ENCODE peak calls at places on chromosomes 4 and X, in five cellular contexts. I, E, Y, J and Q are unnamed samples.
A peak's percentile ranks its signal among the peaks of the same experiment; 100 is the strongest.

GRCh38 chr4:179415016-179415841 is 1973.0 kb upstream of the AGA start:
- DNase-seq in I (no peak), E (no peak), Y (no peak), J (no peak), Q (peak; percentile 13)

GRCh38 chrX:45505214-45505613 is 304.5 kb upstream of the DIPK2B start:
- DNase-seq in I (peak; percentile 33), E (no peak), Y (no peak), J (no peak), Q (peak; percentile 77)

GRCh38 chrX:54043696-54044125 is 562 bp downstream of the PHF8 start:
- DNase-seq in I (peak; percentile 44), E (no peak), Y (peak; percentile 64), J (peak; percentile 36), Q (no peak)

GRCh38 chr4:10096201-10096975 is 20.2 kb downstream of the WDR1 start:
- DNase-seq in I (peak; percentile 88), E (peak; percentile 83), Y (peak; percentile 88), J (peak; percentile 60), Q (peak; percentile 96)

GRCh38 chrX:74492720-74493201 is 71.5 kb downstream of the SLC16A2 start:
- DNase-seq in I (no peak), E (no peak), Y (no peak), J (no peak), Q (no peak)

GRCh38 chr4:129708776-129709175 is 612.8 kb downstream of the C4orf33 start:
- DNase-seq in I (no peak), E (no peak), Y (no peak), J (no peak), Q (no peak)

GRCh38 chr4:5561286-5561685 is 147.1 kb downstream of the EVC2 start:
- DNase-seq in I (no peak), E (no peak), Y (no peak), J (no peak), Q (no peak)

GRCh38 chr4:58600290-58600689 is 1490.1 kb upstream of the IGFBP7 start:
- DNase-seq in I (no peak), E (no peak), Y (no peak), J (no peak), Q (no peak)

GRCh38 chrX:113868169-113868568 is 715.7 kb upstream of the HTR2C start:
- DNase-seq in I (peak; percentile 5), E (no peak), Y (no peak), J (no peak), Q (no peak)

GRCh38 chrX:69024931-69025330 is 140.3 kb downstream of the PJA1 start:
- DNase-seq in I (peak; percentile 88), E (peak; percentile 79), Y (peak; percentile 76), J (peak; percentile 74), Q (peak; percentile 41)

GRCh38 chr4:1204828-1205591 is 32.6 kb upstream of the SPON2 start:
- DNase-seq in I (no peak), E (peak; percentile 93), Y (peak; percentile 88), J (peak; percentile 91), Q (no peak)

GRCh38 chr4:4991541-4992099 is 27.6 kb downstream of the CYTL1 start:
- DNase-seq in I (no peak), E (no peak), Y (no peak), J (no peak), Q (peak; percentile 3)

GRCh38 chr4:145935253-145936141 is 3.1 kb downstream of the ZNF827 start:
- DNase-seq in I (peak; percentile 51), E (peak; percentile 64), Y (peak; percentile 64), J (peak; percentile 65), Q (no peak)

GRCh38 chr4:32789026-32789608 is 2068.9 kb downstream of the PCDH7 start:
- DNase-seq in I (peak; percentile 88), E (no peak), Y (no peak), J (no peak), Q (peak; percentile 69)

GRCh38 chr4:536351-536972 is 37.5 kb downstream of the PIGG start:
- DNase-seq in I (no peak), E (no peak), Y (peak; percentile 39), J (no peak), Q (no peak)

GRCh38 chr4:138560448-138560847 is 318.3 kb upstream of the SLC7A11 start:
- DNase-seq in I (no peak), E (no peak), Y (no peak), J (no peak), Q (no peak)

GRCh38 chrX:18898091-18898490 is 85.8 kb downstream of the PHKA2 start:
- DNase-seq in I (no peak), E (no peak), Y (no peak), J (no peak), Q (no peak)

GRCh38 chr4:181604546-181604945 is 638.7 kb upstream of the TENM3 start:
- DNase-seq in I (no peak), E (no peak), Y (no peak), J (no peak), Q (no peak)

GRCh38 chr4:103076777-103077347 is 301 bp upstream of the SLC9B2 start:
- DNase-seq in I (no peak), E (no peak), Y (no peak), J (no peak), Q (no peak)

GRCh38 chr4:70651864-70652506 is 14.3 kb downstream of the JCHAIN start:
- DNase-seq in I (peak; percentile 55), E (no peak), Y (no peak), J (no peak), Q (peak; percentile 52)

GRCh38 chr4:167934216-167934615 is 158.1 kb upstream of the ANXA10 start:
- DNase-seq in I (no peak), E (no peak), Y (no peak), J (no peak), Q (no peak)

GRCh38 chrX:109760241-109760921 is 27.3 kb upstream of the ACSL4 start:
- DNase-seq in I (no peak), E (no peak), Y (no peak), J (no peak), Q (no peak)

GRCh38 chr4:112153222-112153791 is 8.1 kb downstream of the FAM241A start:
- DNase-seq in I (no peak), E (no peak), Y (no peak), J (no peak), Q (no peak)

GRCh38 chrX:11374570-11374969 is 81.4 kb downstream of the AMELX start:
- DNase-seq in I (no peak), E (no peak), Y (no peak), J (no peak), Q (no peak)

GRCh38 chr4:1511441-1512041 is 105.3 kb upstream of the NKX1-1 start:
- DNase-seq in I (peak; percentile 18), E (peak; percentile 53), Y (no peak), J (peak; percentile 30), Q (peak; percentile 21)

GRCh38 chr4:185682236-185682635 is 129.8 kb downstream of the SORBS2 start:
- DNase-seq in I (peak; percentile 20), E (no peak), Y (no peak), J (no peak), Q (peak; percentile 65)

GRCh38 chrX:21590012-21590776 is 67.9 kb downstream of the KLHL34 start:
- DNase-seq in I (no peak), E (no peak), Y (no peak), J (no peak), Q (no peak)

GRCh38 chr4:163600731-163601130 is 106.2 kb downstream of the TMA16 start:
- DNase-seq in I (no peak), E (no peak), Y (no peak), J (no peak), Q (no peak)

GRCh38 chr4:184887333-184887732 is 61.6 kb upstream of the ACSL1 start:
- DNase-seq in I (no peak), E (no peak), Y (no peak), J (no peak), Q (no peak)

GRCh38 chr4:113564493-113564892 is 197.0 kb downstream of the CAMK2D start:
- DNase-seq in I (no peak), E (no peak), Y (no peak), J (no peak), Q (no peak)

GRCh38 chrX:115229337-115229991 is 4.4 kb downstream of the LRCH2 start:
- DNase-seq in I (no peak), E (no peak), Y (no peak), J (no peak), Q (no peak)

GRCh38 chrX:115233497-115234219 is at the start of gene LRCH2:
- DNase-seq in I (peak; percentile 58), E (peak; percentile 38), Y (no peak), J (peak; percentile 24), Q (peak; percentile 46)

GRCh38 chrX:115232933-115233496 is 881 bp downstream of the LRCH2 start:
- DNase-seq in I (peak; percentile 2), E (no peak), Y (no peak), J (no peak), Q (peak; percentile 1)

DNA sequence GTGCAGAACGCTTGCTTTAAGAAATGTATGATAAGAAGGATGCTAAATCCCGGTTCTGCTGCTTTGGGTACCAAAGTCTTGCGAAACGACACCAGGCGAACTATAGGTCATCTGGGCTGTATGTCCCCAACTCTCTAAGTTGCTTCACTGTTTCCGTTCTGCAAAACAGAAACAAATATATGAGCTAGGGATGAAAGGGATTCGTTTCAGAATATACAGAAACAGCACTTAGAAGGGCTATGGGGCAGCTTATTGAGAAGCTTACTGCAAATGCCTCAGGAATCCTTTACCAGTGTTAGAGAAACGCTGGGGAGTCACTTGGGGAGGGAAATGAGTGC is 293 bp upstream of the LRCH2 start:
- DNase-seq in I (no peak), E (no peak), Y (no peak), J (no peak), Q (peak; percentile 11)
- H3K4me3 ChIP-seq in I (peak overlapping the region; percentile 54), E (no peak overlapping the region), Y (peak overlapping the region; percentile 30), J (no peak overlapping the region), Q (peak overlapping the region; percentile 69)

DNA sequence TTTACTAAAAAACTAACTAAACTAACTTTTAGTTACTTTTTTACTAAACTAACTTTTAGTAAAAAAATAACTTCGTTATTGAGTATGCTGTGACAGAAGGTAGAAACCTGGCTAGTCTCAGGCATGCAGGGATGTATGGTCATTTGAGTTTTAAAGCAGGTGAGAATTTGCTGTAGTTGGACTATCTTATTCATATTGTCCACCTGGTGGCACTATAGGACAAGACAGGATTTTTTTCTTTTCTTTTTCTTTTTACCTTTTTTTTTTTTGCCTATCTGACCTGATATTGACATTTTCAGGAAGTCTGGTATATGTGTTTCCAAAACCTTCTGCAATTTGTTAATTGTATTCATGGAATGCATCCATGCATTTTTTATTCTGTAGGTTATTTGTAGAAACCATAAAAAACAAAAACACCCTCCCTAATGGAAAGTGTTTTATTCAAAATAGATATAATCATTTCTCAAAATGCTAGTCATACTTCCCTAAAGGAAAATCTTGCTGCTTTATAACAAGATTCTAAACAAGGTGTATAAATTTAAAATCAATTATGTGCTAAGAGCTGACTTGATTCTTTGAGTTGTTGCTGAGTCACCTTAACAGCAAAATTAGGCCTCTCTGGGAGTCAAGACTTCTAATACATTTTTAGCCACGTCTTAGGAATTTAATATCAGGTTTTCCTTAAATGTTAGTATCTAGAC is 201.2 kb upstream of the GNPDA2 start:
- DNase-seq in I (peak; percentile 47), E (no peak), Y (no peak), J (no peak), Q (peak; percentile 31)
- TF ChIP-seq CTCF in I (peak; percentile 37), E (no peak), Y (peak; percentile 24), J (peak; percentile 20), Q (peak; percentile 43)

GRCh38 chr4:8241895-8242696 is 27.5 kb upstream of the HTRA3 start:
- DNase-seq in I (peak; percentile 95), E (peak; percentile 81), Y (peak; percentile 90), J (peak; percentile 83), Q (peak; percentile 92)
- H3K4me3 ChIP-seq in I (no peak overlapping the region), E (no peak overlapping the region), Y (no peak overlapping the region), J (no peak overlapping the region), Q (no peak overlapping the region)

DNA sequence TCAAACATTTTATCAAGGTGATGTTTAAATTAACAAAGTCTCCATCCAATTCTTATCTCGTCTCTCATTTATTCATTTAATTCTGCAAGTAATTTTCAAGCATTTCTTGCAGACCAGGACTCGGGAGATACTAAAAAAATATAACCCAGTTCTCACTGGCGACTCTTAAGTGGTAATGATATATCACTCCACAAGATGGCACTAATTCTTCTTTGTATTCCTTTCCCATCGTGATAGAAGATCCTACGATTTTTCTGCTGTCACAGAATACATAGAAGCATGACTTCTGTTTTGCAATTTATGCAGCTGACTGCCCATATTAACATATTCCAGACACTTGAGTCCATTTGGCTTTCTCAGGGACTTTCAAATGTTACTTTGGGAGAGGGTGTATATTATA is 64.0 kb upstream of the FGF13 start:
- DNase-seq in I (peak; percentile 25), E (no peak), Y (no peak), J (no peak), Q (peak; percentile 30)
- TF ChIP-seq CTCF in I (peak; percentile 19), E (no peak), Y (peak; percentile 19), J (peak; percentile 23), Q (peak; percentile 18)